ENCODE peak calls at places on chromosomes 4 and X, in five cellular contexts. O is left kidney; K is NAMALWA; P is stimulated activated CD4-positive, alpha-beta T cell treated with anti-CD3 and anti-CD28 coated beads, Interleukin-1b, Interleukin-23, amount 100 ng/mL, for 24 hours; S is activated T-helper 1 cell treated with anti-CD3 and anti-CD28 coated beads, Interleukin-12 subunit alpha, Interleukin-12 subunit beta, Interleukin-2, Interleukin-4 antibody, amounts not matched to agents 30 ng/mL and 10 ng/mL and 1 ng/mL, durations not matched to agents 14 hours and 24 hours and 36 hours. Z is an unnamed sample.

GRCh38 chr4:187413564-187414358 is 581.8 kb upstream of the ZFP42 start:
- DNase-seq in O (no peak), K (no peak), P (no peak), S (no peak), Z (no peak)

GRCh38 chr4:74085669-74086068 is 13.3 kb downstream of the CXCL2 start:
- DNase-seq in O (no peak), K (no peak), P (no peak), S (no peak), Z (no peak)

GRCh38 chr4:100977746-100978397 is 369.5 kb downstream of the PPP3CA start:
- DNase-seq in O (no peak), K (no peak), P (no peak), S (no peak), Z (no peak)

GRCh38 chr4:77994194-77994721 is 62.9 kb upstream of the FRAS1 start:
- DNase-seq in O (peak; percentile 92), K (peak; percentile 73), P (no peak), S (no peak), Z (peak; percentile 21)

GRCh38 chrX:7214251-7214650 is 66.3 kb upstream of the PUDP start:
- DNase-seq in O (no peak), K (no peak), P (no peak), S (no peak), Z (no peak)

GRCh38 chrX:68732906-68733493 is 85.5 kb downstream of the STARD8 start:
- DNase-seq in O (peak; percentile 66), K (peak; percentile 66), P (no peak), S (peak; percentile 41), Z (peak; percentile 41)

GRCh38 chrX:86171366-86171765 is 23.1 kb downstream of the DACH2 start:
- DNase-seq in O (peak; percentile 31), K (peak; percentile 26), P (no peak), S (no peak), Z (peak; percentile 28)

GRCh38 chrX:120021927-120022326 is 55.6 kb downstream of the RHOXF2B start:
- DNase-seq in O (no peak), K (no peak), P (no peak), S (no peak), Z (no peak)

GRCh38 chrX:82589410-82589809 is 918.7 kb upstream of the POU3F4 start:
- DNase-seq in O (no peak), K (no peak), P (no peak), S (no peak), Z (no peak)

GRCh38 chrX:39532761-39533160 is 565.0 kb downstream of the BCOR start:
- DNase-seq in O (no peak), K (no peak), P (no peak), S (no peak), Z (no peak)